ENCODE peak calls at places on chromosome 5, in five cellular contexts. One of them, this sample, is unnamed.

GRCh38 chr5:911601-912000 is 18.9 kb downstream of the TRIP13 start:
- DNase-seq in heart left ventricle: no peak
- DNase-seq in fibroblast of the aortic adventitia: peak
- DNase-seq in thoracic aorta: no peak
- DNase-seq in myocyte: peak
- DNase-seq in this sample: no peak

GRCh38 chr5:1008451-1009358 is at the start of gene NKD2:
- DNase-seq in thoracic aorta: peak
- DNase-seq in fibroblast of the aortic adventitia: no peak
- DNase-seq in heart left ventricle: peak
- DNase-seq in myocyte: no peak
- DNase-seq in this sample: peak

GRCh38 chr5:150136290-150136689 is 19.4 kb downstream of the PDGFRB start:
- DNase-seq in myocyte: no peak
- DNase-seq in thoracic aorta: no peak
- DNase-seq in heart left ventricle: no peak
- DNase-seq in fibroblast of the aortic adventitia: no peak
- DNase-seq in this sample: no peak

GRCh38 chr5:136776022-136776927 is 410.9 kb upstream of the TRPC7 start:
- DNase-seq in heart left ventricle: no peak
- DNase-seq in myocyte: no peak
- DNase-seq in fibroblast of the aortic adventitia: peak
- DNase-seq in thoracic aorta: no peak
- DNase-seq in this sample: no peak

GRCh38 chr5:132742158-132742557 is 4.8 kb upstream of the KIF3A start:
- DNase-seq in myocyte: no peak
- DNase-seq in thoracic aorta: no peak
- DNase-seq in fibroblast of the aortic adventitia: no peak
- DNase-seq in heart left ventricle: no peak
- DNase-seq in this sample: no peak

GRCh38 chr5:82176115-82176514 is 102.0 kb downstream of the RPS23 start:
- DNase-seq in myocyte: no peak
- DNase-seq in fibroblast of the aortic adventitia: peak
- DNase-seq in thoracic aorta: no peak
- DNase-seq in heart left ventricle: no peak
- DNase-seq in this sample: no peak

GRCh38 chr5:55564716-55565115 is 30.0 kb upstream of the PLPP1 start:
- DNase-seq in myocyte: no peak
- DNase-seq in thoracic aorta: no peak
- DNase-seq in heart left ventricle: no peak
- DNase-seq in fibroblast of the aortic adventitia: no peak
- DNase-seq in this sample: no peak

GRCh38 chr5:73764586-73764985 is 138.6 kb downstream of the ARHGEF28 start:
- DNase-seq in myocyte: peak
- DNase-seq in fibroblast of the aortic adventitia: no peak
- DNase-seq in thoracic aorta: no peak
- DNase-seq in heart left ventricle: no peak
- DNase-seq in this sample: no peak

GRCh38 chr5:107808671-107809137 is 138.0 kb upstream of the EFNA5 start:
- DNase-seq in heart left ventricle: no peak
- DNase-seq in myocyte: no peak
- DNase-seq in thoracic aorta: no peak
- DNase-seq in fibroblast of the aortic adventitia: no peak
- DNase-seq in this sample: peak

GRCh38 chr5:166338801-166339200 is 1952.6 kb upstream of the WWC1 start:
- DNase-seq in thoracic aorta: no peak
- DNase-seq in myocyte: peak
- DNase-seq in heart left ventricle: no peak
- DNase-seq in fibroblast of the aortic adventitia: no peak
- DNase-seq in this sample: no peak

GRCh38 chr5:57532513-57533497 is 50.2 kb upstream of the ACTBL2 start:
- DNase-seq in fibroblast of the aortic adventitia: peak
- DNase-seq in heart left ventricle: no peak
- DNase-seq in myocyte: peak
- DNase-seq in thoracic aorta: no peak
- DNase-seq in this sample: no peak

GRCh38 chr5:102743900-102744299 is 11.2 kb upstream of the PAM start:
- DNase-seq in fibroblast of the aortic adventitia: no peak
- DNase-seq in myocyte: no peak
- DNase-seq in thoracic aorta: no peak
- DNase-seq in heart left ventricle: no peak
- DNase-seq in this sample: no peak

GRCh38 chr5:158487677-158488076 is 612.0 kb downstream of the EBF1 start:
- DNase-seq in heart left ventricle: no peak
- DNase-seq in myocyte: no peak
- DNase-seq in thoracic aorta: no peak
- DNase-seq in fibroblast of the aortic adventitia: no peak
- DNase-seq in this sample: no peak

GRCh38 chr5:158068964-158069363 is 210.0 kb upstream of the CLINT1 start:
- DNase-seq in myocyte: no peak
- DNase-seq in fibroblast of the aortic adventitia: no peak
- DNase-seq in thoracic aorta: no peak
- DNase-seq in heart left ventricle: no peak
- DNase-seq in this sample: no peak

GRCh38 chr5:132136906-132137305 is 63.3 kb downstream of the CSF2 start:
- DNase-seq in thoracic aorta: no peak
- DNase-seq in myocyte: peak
- DNase-seq in heart left ventricle: no peak
- DNase-seq in fibroblast of the aortic adventitia: peak
- DNase-seq in this sample: no peak

GRCh38 chr5:132487841-132488555 is 2.6 kb downstream of the IRF1 start:
- DNase-seq in fibroblast of the aortic adventitia: no peak
- DNase-seq in heart left ventricle: peak
- DNase-seq in myocyte: no peak
- DNase-seq in thoracic aorta: no peak
- DNase-seq in this sample: no peak

GRCh38 chr5:122415481-122416120 is 103.6 kb downstream of the SNCAIP start:
- DNase-seq in fibroblast of the aortic adventitia: peak
- DNase-seq in myocyte: peak
- DNase-seq in heart left ventricle: peak
- DNase-seq in thoracic aorta: no peak
- DNase-seq in this sample: peak

GRCh38 chr5:173413476-173413982 is 85.3 kb upstream of the STC2 start:
- DNase-seq in heart left ventricle: no peak
- DNase-seq in fibroblast of the aortic adventitia: no peak
- DNase-seq in myocyte: no peak
- DNase-seq in thoracic aorta: no peak
- DNase-seq in this sample: no peak

GRCh38 chr5:69368458-69369368 is 607 bp downstream of the AK6 start:
- DNase-seq in thoracic aorta: no peak
- DNase-seq in myocyte: peak
- DNase-seq in fibroblast of the aortic adventitia: peak
- DNase-seq in heart left ventricle: no peak
- DNase-seq in this sample: no peak

GRCh38 chr5:117138523-117138922 is 563.9 kb upstream of the SEMA6A start:
- DNase-seq in heart left ventricle: no peak
- DNase-seq in fibroblast of the aortic adventitia: no peak
- DNase-seq in myocyte: no peak
- DNase-seq in thoracic aorta: no peak
- DNase-seq in this sample: no peak

GRCh38 chr5:129216001-129216400 is 121.5 kb downstream of the ISOC1 start:
- DNase-seq in heart left ventricle: no peak
- DNase-seq in myocyte: no peak
- DNase-seq in fibroblast of the aortic adventitia: peak
- DNase-seq in thoracic aorta: no peak
- DNase-seq in this sample: no peak

GRCh38 chr5:42715791-42716190 is 40.8 kb upstream of the CCDC152 start:
- DNase-seq in fibroblast of the aortic adventitia: no peak
- DNase-seq in heart left ventricle: no peak
- DNase-seq in myocyte: peak
- DNase-seq in thoracic aorta: no peak
- DNase-seq in this sample: no peak